ENCODE peak calls at places on chromosome 22, in six cellular contexts. Q is PC-3; R is right atrium auricular region; M is AG04449; I is naive thymus-derived CD4-positive, alpha-beta T cell; Z is GM23338. U is an unnamed sample.

GRCh38 chr22:47373648-47374272 is 611.3 kb downstream of the TBC1D22A start:
- DNase-seq in Q (no peak), I (no peak), R (no peak), Z (no peak), M (no peak), U (no peak)

GRCh38 chr22:43152355-43153071 is 1.2 kb downstream of the TSPO start:
- DNase-seq in M (no peak), Z (no peak), R (peak; percentile 80), Q (peak; percentile 68), I (peak; percentile 66), U (no peak)

GRCh38 chr22:20644071-20644642 is 129.8 kb upstream of the SERPIND1 start:
- DNase-seq in Q (no peak), R (no peak), M (no peak), I (no peak), Z (no peak), U (no peak)

GRCh38 chr22:35894464-35894878 is 134.2 kb downstream of the RBFOX2 start:
- DNase-seq in Q (no peak), Z (no peak), I (no peak), M (no peak), R (no peak), U (no peak)

GRCh38 chr22:42680648-42681047 is 31.5 kb upstream of the CYB5R3 start:
- DNase-seq in Q (peak; percentile 96), R (peak; percentile 88), Z (no peak), I (no peak), M (no peak), U (peak; percentile 76)

GRCh38 chr22:21681566-21682370 is 16.0 kb downstream of the PPIL2 start:
- DNase-seq in I (no peak), M (no peak), Q (peak; percentile 3), Z (no peak), R (no peak), U (no peak)

GRCh38 chr22:47084226-47084625 is 321.8 kb downstream of the TBC1D22A start:
- DNase-seq in M (no peak), R (no peak), Q (no peak), Z (peak; percentile 61), I (no peak), U (no peak)

GRCh38 chr22:46578824-46579561 is 41.2 kb upstream of the GRAMD4 start:
- DNase-seq in I (no peak), Q (no peak), M (no peak), Z (no peak), R (peak; percentile 84), U (no peak)

GRCh38 chr22:47221840-47222615 is 459.6 kb downstream of the TBC1D22A start:
- DNase-seq in I (no peak), Q (no peak), R (peak; percentile 40), M (no peak), Z (no peak), U (no peak)

GRCh38 chr22:37735054-37735453 is 38.2 kb downstream of the TRIOBP start:
- DNase-seq in I (no peak), Q (no peak), Z (peak; percentile 76), M (no peak), R (peak; percentile 76), U (no peak)

GRCh38 chr22:41848468-41848867 is 15.6 kb downstream of the SREBF2 start:
- DNase-seq in R (peak; percentile 71), Q (no peak), I (no peak), M (no peak), Z (peak; percentile 44), U (no peak)

DNA sequence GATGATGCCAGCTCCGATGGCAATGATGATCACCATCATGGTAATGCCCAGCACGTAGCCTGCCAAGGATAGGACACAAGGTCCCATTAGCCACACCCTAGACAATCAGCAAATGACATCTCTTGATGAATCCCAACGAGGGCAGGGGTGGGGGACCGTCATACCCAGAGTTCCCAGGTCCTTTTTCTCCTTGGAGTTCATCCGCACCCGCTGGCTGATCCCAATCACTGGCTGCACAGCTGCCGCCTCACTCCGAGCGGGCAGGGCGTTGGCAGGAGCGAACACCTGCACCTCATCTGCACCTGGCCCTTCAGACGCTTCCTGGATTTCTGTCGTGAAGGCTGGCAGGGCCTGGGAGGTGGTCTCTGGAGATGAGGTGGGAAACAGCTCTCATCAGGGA is 3.0 kb downstream of the PIK3IP1 start:
- DNase-seq in R (no peak), Z (no peak), I (no peak), M (no peak), Q (no peak), U (no peak)
- H3K4me3 ChIP-seq in R (no peak overlapping the region), Z (no peak overlapping the region), I (peak overlapping the region; percentile 100), M (no peak overlapping the region), Q (no peak overlapping the region), U (no peak overlapping the region)

GRCh38 chr22:39997421-39997820 is 2.7 kb downstream of the FAM83F start:
- DNase-seq in Z (no peak), I (no peak), M (no peak), Q (no peak), R (no peak), U (no peak)
- H3K4me3 ChIP-seq in Z (peak overlapping the region; percentile 34), I (no peak overlapping the region), M (no peak overlapping the region), Q (no peak overlapping the region), R (no peak overlapping the region), U (no peak overlapping the region)

GRCh38 chr22:40180403-40180802 is 2.7 kb downstream of the TNRC6B start:
- DNase-seq in R (no peak), M (no peak), I (no peak), Z (no peak), Q (no peak), U (no peak)

GRCh38 chr22:40179535-40179934 is 1.8 kb downstream of the TNRC6B start:
- DNase-seq in I (no peak), R (no peak), M (no peak), Q (no peak), Z (no peak), U (no peak)

GRCh38 chr22:40182231-40182835 is 4.6 kb downstream of the TNRC6B start:
- DNase-seq in Z (no peak), I (no peak), R (no peak), M (no peak), Q (no peak), U (no peak)

GRCh38 chr22:40183029-40183581 is 5.4 kb downstream of the TNRC6B start:
- DNase-seq in R (no peak), M (peak; percentile 63), I (peak; percentile 26), Z (no peak), Q (peak; percentile 57), U (no peak)

GRCh38 chr22:40181323-40181722 is 3.6 kb downstream of the TNRC6B start:
- DNase-seq in M (no peak), I (no peak), Z (no peak), Q (no peak), R (no peak), U (no peak)
- H3K4me3 ChIP-seq in M (no peak overlapping the region), I (no peak overlapping the region), Z (no peak overlapping the region), Q (no peak overlapping the region), R (no peak overlapping the region), U (no peak overlapping the region)

GRCh38 chr22:17842386-17842785 is 68.1 kb upstream of the BID start:
- DNase-seq in R (no peak), I (peak; percentile 3), Q (no peak), Z (no peak), M (no peak), U (no peak)
- H3K4me3 ChIP-seq in R (no peak overlapping the region), I (peak overlapping the region; percentile 8), Q (no peak overlapping the region), Z (no peak overlapping the region), M (no peak overlapping the region), U (peak overlapping the region; percentile 21)

DNA sequence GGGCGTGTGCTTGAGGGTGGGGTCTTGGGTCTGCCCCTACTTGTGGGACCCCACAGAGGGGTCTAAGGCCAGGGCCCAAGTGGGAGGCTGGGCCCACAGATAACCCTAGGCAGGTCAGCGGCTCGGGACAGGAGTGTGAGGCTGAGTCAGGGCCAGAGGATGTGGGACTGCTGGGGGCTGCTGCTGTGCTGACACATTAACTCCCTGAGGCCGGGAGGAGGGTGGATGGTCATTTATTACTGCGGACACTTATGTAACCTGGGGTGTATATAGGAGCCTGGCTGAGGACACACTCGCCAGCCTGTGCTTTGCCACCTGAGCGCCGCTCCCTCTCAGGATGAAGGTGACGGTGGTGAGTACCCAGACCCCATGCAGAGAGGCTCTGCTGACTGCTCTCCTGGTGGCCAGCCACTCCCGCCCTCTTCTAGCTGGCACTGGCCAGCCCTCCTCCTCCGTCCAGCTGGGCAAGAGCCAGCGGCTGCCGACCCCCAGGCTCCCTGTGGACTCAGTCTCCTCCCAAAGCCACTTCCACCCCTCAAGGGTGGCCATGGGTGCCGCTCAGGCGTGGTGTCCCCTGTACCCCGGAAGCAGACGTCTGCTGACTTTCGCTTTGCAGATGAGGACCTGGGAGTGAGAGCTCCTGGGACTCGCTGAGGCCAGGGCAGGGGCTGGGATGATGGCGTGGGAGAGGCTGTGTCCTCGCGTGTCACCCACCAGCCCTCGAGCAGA is at the start of gene MIOX:
- DNase-seq in Q (no peak), R (no peak), I (no peak), Z (no peak), M (no peak), U (no peak)
- H3K4me3 ChIP-seq in Q (no peak within 1 kb of the TSS), R (no peak within 1 kb of the TSS), I (no peak within 1 kb of the TSS), Z (no peak within 1 kb of the TSS), M (no peak within 1 kb of the TSS), U (peak within 1 kb of the TSS; percentile 58)

GRCh38 chr22:48588881-48589450 is 1238.7 kb downstream of the BRD1 start:
- DNase-seq in R (no peak), Q (no peak), M (no peak), Z (no peak), I (no peak), U (no peak)

GRCh38 chr22:48586799-48587185 is 1240.9 kb downstream of the BRD1 start:
- DNase-seq in Z (no peak), M (no peak), Q (no peak), I (no peak), R (no peak), U (no peak)

GRCh38 chr22:48587236-48587865 is 1240.3 kb downstream of the BRD1 start:
- DNase-seq in M (no peak), I (no peak), R (no peak), Z (no peak), Q (no peak), U (no peak)

GRCh38 chr22:48589901-48590300 is 1237.8 kb downstream of the BRD1 start:
- DNase-seq in Q (no peak), I (no peak), R (no peak), Z (no peak), M (no peak), U (no peak)

GRCh38 chr22:48588151-48588880 is 1239.4 kb downstream of the BRD1 start:
- DNase-seq in Q (no peak), Z (no peak), M (no peak), I (no peak), R (no peak), U (no peak)
- H3K4me3 ChIP-seq in Q (no peak overlapping the region), Z (no peak overlapping the region), M (no peak overlapping the region), I (no peak overlapping the region), R (no peak overlapping the region), U (no peak overlapping the region)

GRCh38 chr22:29309332-29310064 is 3.0 kb downstream of the GAS2L1 start:
- DNase-seq in Q (peak; percentile 25), I (no peak), M (no peak), Z (no peak), R (no peak), U (no peak)
- H3K4me3 ChIP-seq in Q (peak overlapping the region; percentile 79), I (no peak overlapping the region), M (no peak overlapping the region), Z (no peak overlapping the region), R (peak overlapping the region; percentile 81), U (no peak overlapping the region)

U was measured in epithelial cell of proximal tubule.